ENCODE peak calls at places on chromosomes 5 and 9, in five cellular contexts. D is stimulated activated CD4-positive, alpha-beta T cell treated with anti-CD3 and anti-CD28 coated beads, Interleukin-4, amount 100 ng/mL, for 4 hours; N is EL; C is effector memory CD8-positive, alpha-beta T cell; L is NCI-H1092 treated with DMSO at 0.1 percent for 48 hours. Q is an unnamed sample.

GRCh38 chr5:39447968-39448367 is 23.2 kb upstream of the DAB2 start:
- DNase-seq in L (no peak), D (no peak), N (no peak), C (no peak), Q (no peak)

GRCh38 chr9:69818946-69819345 is 1.7 kb upstream of the CFAP95 start:
- DNase-seq in N (no peak), L (no peak), D (no peak), C (no peak), Q (no peak)

GRCh38 chr9:73034962-73035361 is 82.1 kb upstream of the ALDH1A1 start:
- DNase-seq in D (no peak), L (no peak), C (no peak), N (no peak), Q (no peak)

GRCh38 chr5:7190727-7191126 is 205.2 kb upstream of the ADCY2 start:
- DNase-seq in D (no peak), C (no peak), N (no peak), L (peak), Q (no peak)

GRCh38 chr5:177607452-177608192 is 7.7 kb downstream of the B4GALT7 start:
- DNase-seq in L (peak), C (peak), D (peak), N (peak), Q (peak)

GRCh38 chr5:42636425-42636824 is 120.2 kb upstream of the CCDC152 start:
- DNase-seq in N (no peak), C (no peak), L (no peak), D (no peak), Q (no peak)

GRCh38 chr9:121684381-121685145 is 33.1 kb downstream of the DAB2IP start:
- DNase-seq in N (peak), C (no peak), D (no peak), L (peak), Q (no peak)

GRCh38 chr9:114327749-114328148 is 1.9 kb upstream of the ORM2 start:
- DNase-seq in D (no peak), C (no peak), L (no peak), N (no peak), Q (no peak)

GRCh38 chr5:151864349-151864748 is 60.3 kb downstream of the GLRA1 start:
- DNase-seq in N (no peak), D (no peak), L (no peak), C (no peak), Q (no peak)

Q was measured in activated CD4-positive, alpha-beta T cell treated with anti-CD3 and anti-CD28 coated beads for 24 hours.